ENCODE peak calls at places on chromosomes 7 and 10, in five cellular contexts. X, K, G, L and D are unnamed samples.

GRCh38 chr7:102450242-102450641 is 14.4 kb downstream of the ALKBH4 start:
- DNase-seq in X (no peak), K (no peak), G (no peak), L (no peak), D (no peak)

GRCh38 chr7:101201695-101202602 is 1.1 kb upstream of the MOGAT3 start:
- DNase-seq in X (no peak), K (no peak), G (no peak), L (peak; percentile 78), D (no peak)

GRCh38 chr10:124127965-124128810 is 34.8 kb upstream of the CHST15 start:
- DNase-seq in X (no peak), K (no peak), G (no peak), L (no peak), D (no peak)

GRCh38 chr10:129564923-129565322 is 97.9 kb downstream of the MGMT start:
- DNase-seq in X (no peak), K (no peak), G (no peak), L (no peak), D (no peak)

GRCh38 chr7:129851174-129851573 is 101.6 kb downstream of the UBE2H start:
- DNase-seq in X (no peak), K (no peak), G (no peak), L (no peak), D (no peak)

GRCh38 chr7:27739301-27739913 is 555 bp upstream of the TAX1BP1 start:
- DNase-seq in X (peak; percentile 70), K (no peak), G (no peak), L (no peak), D (no peak)

GRCh38 chr10:7165500-7166177 is 245.2 kb downstream of the SFMBT2 start:
- DNase-seq in X (no peak), K (no peak), G (no peak), L (no peak), D (no peak)

GRCh38 chr10:14574291-14574690 is 200.4 kb downstream of the FAM107B start:
- DNase-seq in X (no peak), K (no peak), G (no peak), L (no peak), D (no peak)

GRCh38 chr10:43594944-43595589 is 11.2 kb upstream of the ZNF485 start:
- DNase-seq in X (peak; percentile 50), K (no peak), G (no peak), L (no peak), D (no peak)

GRCh38 chr7:137694405-137694804 is 152.4 kb downstream of the DGKI start:
- DNase-seq in X (peak; percentile 17), K (no peak), G (no peak), L (no peak), D (no peak)

GRCh38 chr7:96126382-96126781 is 195.5 kb downstream of the SLC25A13 start:
- DNase-seq in X (no peak), K (no peak), G (no peak), L (no peak), D (no peak)

GRCh38 chr7:155231941-155232340 is 65.7 kb upstream of the INSIG1 start:
- DNase-seq in X (no peak), K (no peak), G (no peak), L (no peak), D (no peak)

GRCh38 chr7:155233703-155234492 is 63.8 kb upstream of the INSIG1 start:
- DNase-seq in X (no peak), K (no peak), G (no peak), L (no peak), D (no peak)

GRCh38 chr7:155234950-155235789 is 62.5 kb upstream of the INSIG1 start:
- DNase-seq in X (peak; percentile 26), K (no peak), G (no peak), L (no peak), D (no peak)

GRCh38 chr7:155231241-155231800 is 66.4 kb upstream of the INSIG1 start:
- DNase-seq in X (no peak), K (no peak), G (no peak), L (no peak), D (no peak)

DNA sequence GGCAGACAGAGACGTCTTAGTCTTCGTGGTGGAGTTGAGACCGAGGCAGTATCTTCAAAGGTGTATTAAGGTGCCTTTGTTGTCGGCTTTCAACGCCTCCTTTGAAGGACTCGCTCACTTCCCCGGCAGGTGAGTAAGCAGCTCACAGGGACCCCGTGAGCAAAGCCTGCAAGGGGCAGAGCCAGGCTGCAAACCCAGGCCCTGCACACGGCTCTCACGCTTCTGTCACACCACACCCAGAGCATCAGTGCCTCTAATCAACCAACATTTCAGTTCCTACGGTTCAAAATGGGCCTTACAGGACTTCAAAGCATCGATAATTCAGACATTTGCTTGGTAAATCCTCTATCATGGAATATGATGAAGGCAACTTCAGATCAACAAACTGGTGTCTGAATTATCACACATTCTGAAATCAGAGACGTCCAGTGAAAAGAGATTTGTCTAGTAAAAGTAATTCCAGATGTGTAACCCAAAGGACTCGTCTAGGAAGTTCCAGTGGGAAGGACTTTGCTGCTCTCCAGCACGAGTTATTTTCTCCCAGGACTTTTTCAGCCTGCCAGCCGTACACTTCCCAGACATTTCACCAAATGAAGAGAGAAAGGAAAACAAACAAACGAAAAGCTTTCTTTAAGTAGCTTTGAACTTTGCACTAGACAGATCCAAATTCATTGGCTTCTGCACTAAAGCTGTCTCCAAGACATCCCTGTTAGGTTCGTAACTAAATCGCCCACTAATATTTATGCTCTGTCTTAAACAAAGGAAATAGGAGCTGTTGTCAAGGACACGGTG is 64.6 kb upstream of the INSIG1 start:
- DNase-seq in X (peak; percentile 67), K (no peak), G (no peak), L (no peak), D (no peak)
- H2BK120ac ChIP-seq in X (peak overlapping the region; percentile 22), K (no peak overlapping the region), G (no peak overlapping the region), L (no peak overlapping the region), D (no peak overlapping the region)

GRCh38 chr10:79142522-79143309 is 74.0 kb downstream of the ZMIZ1 start:
- DNase-seq in X (no peak), K (no peak), G (no peak), L (no peak), D (no peak)
- H3K4me1 ChIP-seq in X (peaks cover 60% of the 10 kb centered on the region), K (peaks cover 15% of the 10 kb centered on the region), G (peaks cover 8% of the 10 kb centered on the region), L (peaks cover 33% of the 10 kb centered on the region), D (peaks cover 8% of the 10 kb centered on the region)

GRCh38 chr7:98399903-98400537 is 870 bp downstream of the BAIAP2L1 start:
- DNase-seq in X (peak; percentile 17), K (peak; percentile 56), G (peak; percentile 82), L (peak; percentile 58), D (peak; percentile 52)
- H2BK120ac ChIP-seq in X (peak overlapping the region; percentile 86), K (no peak overlapping the region), G (no peak overlapping the region), L (no peak overlapping the region), D (no peak overlapping the region)

GRCh38 chr10:103854687-103855423 is 521 bp downstream of the SH3PXD2A start:
- DNase-seq in X (peak; percentile 24), K (no peak), G (peak; percentile 72), L (peak; percentile 76), D (no peak)

GRCh38 chr10:103855424-103855823 is at the start of gene SH3PXD2A:
- DNase-seq in X (no peak), K (no peak), G (peak; percentile 73), L (peak; percentile 78), D (peak; percentile 61)

GRCh38 chr10:103854265-103854686 is 1.1 kb downstream of the SH3PXD2A start:
- DNase-seq in X (no peak), K (no peak), G (peak; percentile 85), L (peak; percentile 64), D (peak; percentile 36)

GRCh38 chr10:103856497-103857175 is 1.3 kb upstream of the SH3PXD2A start:
- DNase-seq in X (no peak), K (no peak), G (no peak), L (no peak), D (no peak)

GRCh38 chr10:103855852-103856496 is 598 bp upstream of the SH3PXD2A start:
- DNase-seq in X (no peak), K (no peak), G (peak; percentile 59), L (peak; percentile 69), D (peak; percentile 27)
- H3K4me1 ChIP-seq in X (peaks cover 25% of the 10 kb centered on the region), K (peaks cover 16% of the 10 kb centered on the region), G (peaks cover 13% of the 10 kb centered on the region), L (peaks cover 6% of the 10 kb centered on the region), D (peaks cover 20% of the 10 kb centered on the region)

DNA sequence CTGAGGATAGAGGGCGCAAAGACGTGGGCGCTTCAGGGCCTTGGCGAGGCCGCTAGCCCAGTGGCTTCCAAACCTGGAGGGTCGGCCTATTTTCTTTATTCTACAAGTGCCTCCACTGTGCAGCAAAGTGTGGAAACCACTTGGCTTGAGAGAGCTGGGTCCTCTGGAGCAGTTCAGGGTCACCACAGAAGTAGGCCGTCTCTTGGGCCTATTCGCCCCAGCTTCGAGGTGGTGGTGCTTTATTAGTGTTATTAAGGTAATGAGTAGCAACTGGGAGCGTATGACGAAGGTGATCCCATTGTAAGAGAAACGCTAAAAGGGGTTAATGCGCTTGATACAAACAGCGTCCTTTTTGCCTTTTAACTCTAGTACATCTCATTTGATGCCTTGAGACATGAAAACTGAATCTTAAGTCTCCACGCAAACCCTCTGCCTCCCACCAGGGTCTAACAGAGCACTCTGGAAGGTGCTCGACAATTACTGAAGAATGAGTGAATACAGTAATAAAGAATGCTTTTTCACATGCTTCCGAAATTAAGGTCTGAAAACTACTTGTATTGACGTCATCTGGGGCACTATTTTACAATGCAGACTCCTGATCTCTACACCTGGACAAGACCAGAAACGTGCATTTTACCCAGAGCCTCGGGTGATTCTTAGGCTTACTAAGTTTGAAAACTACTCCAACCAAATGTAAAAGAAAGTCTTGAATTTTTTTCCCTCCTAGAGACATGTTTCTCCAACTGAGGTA is 647 bp upstream of the GSAP start:
- DNase-seq in X (no peak), K (no peak), G (peak; percentile 47), L (no peak), D (no peak)
- H2BK120ac ChIP-seq in X (peak overlapping the region; percentile 80), K (no peak overlapping the region), G (no peak overlapping the region), L (peak overlapping the region; percentile 47), D (no peak overlapping the region)

GRCh38 chr7:143492799-143493568 is 15.3 kb downstream of the TAS2R41 start:
- DNase-seq in X (peak; percentile 36), K (peak; percentile 59), G (peak; percentile 37), L (no peak), D (no peak)
- H3K4me1 ChIP-seq in X (peaks cover 3% of the 10 kb centered on the region), K (peaks cover 10% of the 10 kb centered on the region), G (no peaks in the 10 kb centered on the region), L (no peaks in the 10 kb centered on the region), D (no peaks in the 10 kb centered on the region)